ENCODE peak calls at places on chromosomes 7 and 10, in six cellular contexts. B is mesendoderm, C is H9, U is neuronal stem cell, L is mesenchymal stem cell, Y is H1. W is an unnamed sample. For H3K27me3, the result is how much of the 10 kb centered on the place peaks cover.

GRCh38 chr7:75906991-75907667 is 7.8 kb upstream of the POR start:
- DNase-seq in B (no peak), C (no peak), U (no peak), L (no peak), Y (no peak), W (no peak)

GRCh38 chr10:61993676-61994401 is 92.3 kb downstream of the ARID5B start:
- DNase-seq in B (no peak), C (no peak), U (no peak), L (no peak), Y (no peak), W (no peak)

GRCh38 chr7:47253650-47254080 is 328.2 kb downstream of the TNS3 start:
- DNase-seq in B (peak), C (peak), U (peak), L (peak), Y (peak), W (peak)

GRCh38 chr10:33897255-33897893 is 562.9 kb upstream of the NRP1 start:
- DNase-seq in B (peak), C (no peak), U (no peak), L (no peak), Y (no peak), W (peak)

GRCh38 chr7:79719216-79719615 is 265.7 kb upstream of the MAGI2 start:
- DNase-seq in B (no peak), C (no peak), U (no peak), L (no peak), Y (no peak), W (no peak)

GRCh38 chr7:155296788-155297516 is 726 bp upstream of the INSIG1 start:
- DNase-seq in B (peak), C (peak), U (no peak), L (peak), Y (peak), W (peak)

GRCh38 chr7:44767912-44768662 is 19.4 kb downstream of the ZMIZ2 start:
- DNase-seq in B (no peak), C (no peak), U (no peak), L (peak), Y (no peak), W (peak)

GRCh38 chr7:156169474-156170370 is 357.5 kb upstream of the SHH start:
- DNase-seq in B (no peak), C (no peak), U (no peak), L (no peak), Y (no peak), W (no peak)

GRCh38 chr7:20267482-20267881 is 50.3 kb upstream of the MACC1 start:
- DNase-seq in B (no peak), C (peak), U (no peak), L (no peak), Y (peak), W (no peak)

GRCh38 chr10:131090761-131091661 is 220.5 kb downstream of the TCERG1L start:
- DNase-seq in B (no peak), C (no peak), U (no peak), L (no peak), Y (peak), W (no peak)

GRCh38 chr10:102401735-102402511 is 6.4 kb downstream of the NFKB2 start:
- DNase-seq in B (peak), C (peak), U (no peak), L (peak), Y (no peak), W (peak)

GRCh38 chr7:140267381-140268226 is 90.8 kb upstream of the KDM7A start:
- DNase-seq in B (no peak), C (no peak), U (no peak), L (no peak), Y (no peak), W (no peak)

GRCh38 chr10:60944159-60944909 is at the start of gene RHOBTB1:
- DNase-seq in B (peak), C (peak), U (peak), L (peak), Y (peak), W (peak)

GRCh38 chr7:151248191-151249033 is at the start of gene SMARCD3:
- DNase-seq in B (peak), C (peak), U (peak), L (peak), Y (peak), W (peak)

GRCh38 chr10:77575271-77576006 is 62.2 kb downstream of the KCNMA1 start:
- DNase-seq in B (no peak), C (no peak), U (no peak), L (no peak), Y (no peak), W (no peak)

GRCh38 chr7:117112640-117113039 is 159.3 kb downstream of the ST7 start:
- DNase-seq in B (peak), C (no peak), U (no peak), L (no peak), Y (no peak), W (no peak)

GRCh38 chr7:55574062-55574717 is 1.9 kb upstream of the VOPP1 start:
- DNase-seq in B (no peak), C (no peak), U (no peak), L (peak), Y (no peak), W (peak)

GRCh38 chr10:114526497-114527238 is 122.4 kb upstream of the AFAP1L2 start:
- DNase-seq in B (peak), C (peak), U (peak), L (peak), Y (peak), W (peak)

GRCh38 chr10:97762816-97763215 is 9.0 kb downstream of the SFRP5 start:
- DNase-seq in B (peak), C (peak), U (peak), L (no peak), Y (peak), W (no peak)

GRCh38 chr10:43959854-43960415 is 311.3 kb upstream of the ZNF32 start:
- DNase-seq in B (no peak), C (no peak), U (no peak), L (no peak), Y (peak), W (no peak)

GRCh38 chr7:111883241-111883640 is 320.9 kb upstream of the IMMP2L start:
- DNase-seq in B (no peak), C (no peak), U (no peak), L (no peak), Y (no peak), W (no peak)

GRCh38 chr7:65907501-65908198 is 34.8 kb downstream of the VKORC1L1 start:
- DNase-seq in B (no peak), C (no peak), U (no peak), L (no peak), Y (peak), W (no peak)

GRCh38 chr7:159191236-159191635 is 46.6 kb upstream of the VIPR2 start:
- DNase-seq in B (no peak), C (no peak), U (no peak), L (no peak), Y (no peak), W (no peak)

GRCh38 chr7:135708041-135708440 is 19.9 kb downstream of the SLC13A4 start:
- DNase-seq in B (peak), C (peak), U (no peak), L (no peak), Y (peak), W (no peak)
- H3K4ac ChIP-seq in B (no peak), C (no peak), U (no peak), L (no peak), Y (no peak), W (no peak)

GRCh38 chr10:93072225-93072712 is 1.4 kb upstream of the CYP26A1 start:
- DNase-seq in B (no peak), C (peak), U (no peak), L (no peak), Y (no peak), W (no peak)

GRCh38 chr10:93071177-93071472 is 2.6 kb upstream of the CYP26A1 start:
- DNase-seq in B (no peak), C (no peak), U (no peak), L (no peak), Y (no peak), W (no peak)

GRCh38 chr10:93071674-93072224 is 1.9 kb upstream of the CYP26A1 start:
- DNase-seq in B (peak), C (peak), U (no peak), L (no peak), Y (peak), W (no peak)

GRCh38 chr10:93069245-93069561 is 4.5 kb upstream of the CYP26A1 start:
- DNase-seq in B (no peak), C (no peak), U (no peak), L (no peak), Y (no peak), W (no peak)

DNA sequence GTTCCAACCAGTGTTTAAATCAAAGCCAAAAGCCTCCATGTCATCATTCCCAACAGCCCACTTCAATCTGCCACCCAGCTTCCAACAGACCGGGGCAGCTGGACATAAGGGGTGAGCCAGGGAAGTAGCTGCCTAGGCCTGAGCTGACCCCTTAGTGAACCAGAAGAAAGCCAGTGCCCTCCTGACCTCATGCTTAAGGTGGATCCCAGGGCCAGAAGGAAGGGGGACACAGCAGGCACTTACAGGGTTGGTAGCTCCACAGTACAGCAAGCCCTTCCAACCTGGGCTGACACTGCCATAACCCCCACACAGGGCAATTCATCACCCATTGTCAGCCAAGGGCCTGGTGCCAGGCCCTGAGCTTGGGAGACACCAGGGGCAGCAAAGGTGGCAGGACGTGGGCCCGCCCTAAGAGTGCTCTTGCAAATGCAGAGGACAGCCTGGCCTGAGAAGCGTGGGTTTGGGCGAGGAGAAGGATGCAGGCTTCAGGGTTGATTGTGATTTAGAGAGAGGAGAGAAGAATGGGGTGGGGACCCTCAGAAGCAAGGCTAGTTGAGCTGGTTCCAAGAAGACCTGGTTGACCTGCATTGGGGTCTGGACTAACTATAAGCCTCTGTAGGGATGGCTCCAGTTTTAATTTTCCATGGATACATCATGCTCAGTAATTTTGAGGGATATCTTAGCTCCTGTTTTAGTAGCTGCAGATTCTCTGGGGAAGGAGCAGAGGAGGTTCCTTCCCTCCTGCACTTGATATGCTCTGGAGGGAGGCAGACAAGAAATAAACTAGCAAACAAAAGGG is 3.1 kb upstream of the CYP26A1 start:
- DNase-seq in B (no peak), C (no peak), U (no peak), L (no peak), Y (no peak), W (no peak)
- H2BK15ac ChIP-seq in B (no peak), C (no peak), U (no peak), L (no peak), Y (no peak), W (no peak)

GRCh38 chr7:132462478-132462877 is 113.8 kb downstream of the PLXNA4 start:
- DNase-seq in B (no peak), C (no peak), U (no peak), L (no peak), Y (no peak), W (no peak)
- H3K27me3 ChIP-seq in B (under half), C (under half), U (under half), L (under half), Y (under half), W (under half)

DNA sequence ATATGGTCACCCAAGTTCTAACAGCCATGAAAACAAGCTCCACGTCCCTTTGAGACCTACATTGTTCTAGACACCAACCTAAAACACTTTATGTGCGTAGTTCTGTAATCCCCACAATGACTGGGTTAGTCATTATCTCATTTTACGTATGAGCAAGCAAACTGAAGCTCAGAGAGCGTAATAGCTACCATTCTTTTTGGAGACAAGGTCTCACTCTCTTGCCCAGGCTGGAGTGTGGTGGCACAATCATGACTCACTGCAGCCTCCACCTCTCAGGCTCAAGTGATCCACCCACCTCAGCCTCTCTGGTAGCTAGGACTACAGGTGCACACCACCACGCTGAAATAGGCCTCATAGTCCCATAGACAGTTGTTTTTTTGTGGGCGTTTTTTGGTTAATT is 10.5 kb downstream of the DAGLB start:
- DNase-seq in B (no peak), C (no peak), U (no peak), L (no peak), Y (no peak), W (no peak)
- H3K4ac ChIP-seq in B (no peak), C (no peak), U (no peak), L (no peak), Y (no peak), W (no peak)